ENCODE peak calls at places on chromosomes 4 and X, in five cellular contexts. O is NCI-H1092, G is GM12865, C is stromal cell of bone marrow, K is KBM-7. M is an unnamed sample.
A peak's percentile ranks its signal among the peaks of the same experiment; 100 is the strongest.

GRCh38 chrX:21153503-21153902 is 220.7 kb upstream of the CNKSR2 start:
- DNase-seq in G (no peak), C (peak; percentile 61), K (no peak), O (no peak), M (no peak)

GRCh38 chr4:138090918-138091659 is 151.1 kb downstream of the SLC7A11 start:
- DNase-seq in G (no peak), K (no peak), C (no peak), O (no peak), M (peak; percentile 19)

GRCh38 chr4:6002926-6003325 is 15.3 kb downstream of the C4orf50 start:
- DNase-seq in G (no peak), K (no peak), O (no peak), C (no peak), M (no peak)

GRCh38 chr4:138561906-138562305 is 319.8 kb upstream of the SLC7A11 start:
- DNase-seq in O (no peak), G (no peak), C (no peak), K (no peak), M (no peak)

GRCh38 chrX:46912673-46913491 is 661 bp downstream of the JADE3 start:
- DNase-seq in C (no peak), K (peak; percentile 77), O (peak; percentile 13), G (peak; percentile 66), M (peak; percentile 71)

GRCh38 chr4:101843054-101843453 is 52.5 kb downstream of the BANK1 start:
- DNase-seq in C (no peak), G (no peak), O (no peak), K (no peak), M (no peak)

GRCh38 chr4:77229433-77229832 is 72.4 kb downstream of the CCNG2 start:
- DNase-seq in O (no peak), G (no peak), K (no peak), C (no peak), M (no peak)

GRCh38 chr4:150211821-150212445 is 133.7 kb downstream of the DCLK2 start:
- DNase-seq in C (no peak), K (no peak), O (no peak), G (no peak), M (peak; percentile 62)

GRCh38 chr4:72205298-72205697 is 173.5 kb downstream of the NPFFR2 start:
- DNase-seq in K (no peak), G (no peak), O (no peak), C (no peak), M (no peak)

GRCh38 chr4:61294001-61294400 is 93.9 kb downstream of the ADGRL3 start:
- DNase-seq in C (no peak), K (no peak), G (no peak), O (peak; percentile 54), M (no peak)

GRCh38 chr4:139666735-139667266 is 1.2 kb downstream of the MGST2 start:
- DNase-seq in O (peak; percentile 38), G (no peak), K (peak; percentile 87), C (no peak), M (peak; percentile 58)

M was measured in adipocyte.